ENCODE peak calls at places on chromosomes 11 and 22, in nine cellular contexts. M, E, Z, H, O, C, D, S and G are unnamed samples.

GRCh38 chr11:121194731-121195596 is 93.9 kb downstream of the TECTA start:
- DNase-seq in Z (no peak), S (peak), D (peak), M (no peak), E (peak), O (peak), C (peak), H (peak), G (peak)

GRCh38 chr11:19873730-19874129 is 161.1 kb downstream of the NAV2 start:
- DNase-seq in H (peak), E (no peak), S (no peak), Z (no peak), O (no peak), M (no peak), D (no peak), C (no peak), G (no peak)

GRCh38 chr11:118058311-118059230 is 18.3 kb upstream of the TMPRSS4 start:
- DNase-seq in M (no peak), Z (no peak), C (no peak), E (no peak), H (no peak), D (no peak), O (no peak), S (no peak), G (no peak)

GRCh38 chr11:122109932-122110331 is 6.1 kb downstream of the BLID start:
- DNase-seq in C (no peak), M (no peak), S (no peak), H (no peak), D (no peak), Z (no peak), E (no peak), O (no peak), G (no peak)

GRCh38 chr22:25833091-25833490 is 91.1 kb downstream of the MYO18B start:
- DNase-seq in M (peak), C (no peak), D (no peak), Z (no peak), O (no peak), H (no peak), S (no peak), E (no peak), G (no peak)

GRCh38 chr11:86003654-86004053 is 65.2 kb downstream of the PICALM start:
- DNase-seq in C (no peak), Z (no peak), D (no peak), E (no peak), H (no peak), M (no peak), O (no peak), S (no peak), G (no peak)

GRCh38 chr11:31649567-31649966 is 140.0 kb downstream of the ELP4 start:
- DNase-seq in M (no peak), O (no peak), C (no peak), Z (no peak), D (no peak), S (no peak), H (no peak), E (no peak), G (no peak)

GRCh38 chr11:69662806-69663205 is 12.3 kb downstream of the LTO1 start:
- DNase-seq in C (no peak), H (no peak), M (no peak), S (no peak), Z (no peak), E (no peak), D (no peak), O (no peak), G (no peak)

GRCh38 chr11:115874843-115875242 is 370.6 kb upstream of the CADM1 start:
- DNase-seq in M (no peak), C (no peak), O (no peak), D (no peak), S (no peak), H (no peak), Z (no peak), E (no peak), G (no peak)

GRCh38 chr22:48654492-48654891 is 1173.2 kb downstream of the BRD1 start:
- DNase-seq in M (no peak), H (no peak), Z (no peak), E (no peak), D (no peak), C (no peak), S (no peak), O (no peak), G (no peak)

GRCh38 chr11:92727769-92728168 is 241.7 kb upstream of the MTNR1B start:
- DNase-seq in O (no peak), D (no peak), C (no peak), S (no peak), H (no peak), M (no peak), E (no peak), Z (no peak), G (no peak)

GRCh38 chr22:23225724-23226496 is 45.6 kb downstream of the BCR start:
- DNase-seq in D (peak), S (peak), Z (no peak), H (no peak), M (peak), E (no peak), C (no peak), O (no peak), G (peak)

GRCh38 chr22:29780781-29781676 is 13.9 kb downstream of the UQCR10 start:
- DNase-seq in M (no peak), H (no peak), E (peak), O (peak), C (peak), D (no peak), Z (peak), S (no peak), G (peak)

GRCh38 chr11:57484141-57484710 is 23.9 kb downstream of the RTN4RL2 start:
- DNase-seq in C (no peak), S (no peak), D (no peak), E (no peak), O (no peak), M (no peak), Z (no peak), H (no peak), G (no peak)

GRCh38 chr22:29152381-29153138 is 53.1 kb upstream of the EMID1 start:
- DNase-seq in H (peak), S (peak), E (no peak), D (no peak), C (no peak), Z (no peak), M (peak), O (no peak), G (no peak)

GRCh38 chr11:69348414-69349235 is 54.7 kb downstream of the MYEOV start:
- DNase-seq in Z (no peak), S (peak), M (no peak), E (no peak), C (no peak), H (no peak), D (no peak), O (no peak), G (no peak)

GRCh38 chr11:90179923-90180322 is 42.9 kb downstream of the CHORDC1 start:
- DNase-seq in D (no peak), Z (no peak), M (no peak), S (no peak), E (no peak), C (no peak), O (no peak), H (no peak), G (no peak)

GRCh38 chr11:14625804-14626203 is 17.8 kb upstream of the PDE3B start:
- DNase-seq in D (no peak), C (no peak), Z (no peak), M (no peak), E (no peak), O (no peak), S (no peak), H (no peak), G (no peak)

GRCh38 chr11:45806072-45806933 is 1.4 kb downstream of the SLC35C1 start:
- DNase-seq in D (no peak), C (no peak), H (no peak), S (no peak), M (no peak), Z (no peak), O (no peak), E (no peak), G (no peak)

GRCh38 chr11:1292018-1292643 is 17.3 kb downstream of the TOLLIP start:
- DNase-seq in O (no peak), H (no peak), D (no peak), Z (no peak), S (no peak), M (no peak), E (no peak), C (no peak), G (no peak)

GRCh38 chr11:17600316-17601205 is 53.5 kb downstream of the OTOG start:
- DNase-seq in M (no peak), H (peak), E (no peak), O (no peak), D (no peak), S (peak), C (no peak), Z (no peak), G (no peak)

GRCh38 chr22:25668437-25668836 is 73.6 kb upstream of the MYO18B start:
- DNase-seq in S (peak), C (peak), O (no peak), D (peak), E (peak), Z (peak), M (no peak), H (no peak), G (peak)

GRCh38 chr11:126310229-126310991 is 6.5 kb downstream of the DCPS start:
- DNase-seq in H (peak), D (peak), Z (no peak), E (peak), S (peak), C (peak), O (no peak), M (peak), G (peak)

GRCh38 chr11:93564895-93565294 is 21.7 kb upstream of the SMCO4 start:
- DNase-seq in C (no peak), H (no peak), Z (no peak), M (no peak), E (no peak), S (no peak), D (no peak), O (no peak), G (no peak)

GRCh38 chr22:28181332-28181731 is 262.3 kb upstream of the PITPNB start:
- DNase-seq in Z (peak), M (no peak), D (no peak), C (no peak), O (no peak), E (peak), S (no peak), H (no peak), G (peak)

GRCh38 chr11:68409748-68410344 is 50.7 kb upstream of the PPP6R3 start:
- DNase-seq in D (no peak), H (no peak), E (no peak), O (no peak), M (no peak), C (no peak), Z (no peak), S (no peak), G (no peak)

GRCh38 chr22:22827187-22827948 is 60.2 kb upstream of the IGLL5 start:
- DNase-seq in O (no peak), S (no peak), C (no peak), M (no peak), Z (no peak), H (no peak), D (no peak), E (no peak), G (no peak)

GRCh38 chr11:82867495-82868082 is 32.6 kb downstream of the PRCP start:
- DNase-seq in C (peak), E (peak), O (peak), D (peak), H (peak), M (peak), Z (peak), S (peak), G (peak)

GRCh38 chr22:48098243-48098935 is 1335.9 kb downstream of the TBC1D22A start:
- DNase-seq in C (peak), D (no peak), Z (no peak), E (no peak), H (no peak), S (no peak), M (no peak), O (no peak), G (no peak)

GRCh38 chr11:44000731-44001130 is 47.0 kb upstream of the ACCSL start:
- DNase-seq in O (no peak), M (no peak), C (no peak), Z (no peak), D (no peak), S (no peak), H (no peak), E (no peak), G (no peak)

GRCh38 chr11:7696424-7696823 is 9.9 kb downstream of the OVCH2 start:
- DNase-seq in D (no peak), C (no peak), S (no peak), M (no peak), Z (no peak), H (no peak), E (no peak), O (no peak), G (no peak)

GRCh38 chr11:62260261-62260953 is 9.6 kb upstream of the SCGB2A2 start:
- DNase-seq in D (no peak), O (no peak), Z (no peak), H (peak), C (no peak), E (no peak), S (no peak), M (no peak), G (no peak)

GRCh38 chr11:62253999-62254542 is 12.0 kb downstream of the SCGB1D2 start:
- DNase-seq in S (no peak), D (no peak), O (no peak), Z (no peak), H (no peak), E (no peak), C (no peak), M (no peak), G (no peak)

GRCh38 chr11:62251698-62252097 is 9.7 kb downstream of the SCGB1D2 start:
- DNase-seq in M (no peak), Z (no peak), S (no peak), E (no peak), O (no peak), D (no peak), C (no peak), H (no peak), G (no peak)

GRCh38 chr11:62256281-62256680 is 13.7 kb upstream of the SCGB2A2 start:
- DNase-seq in S (no peak), M (no peak), D (no peak), E (no peak), C (no peak), H (no peak), O (no peak), Z (peak), G (peak)
- TF ChIP-seq CTCF in S (no peak), M (no peak), D (no peak), E (no peak), C (no peak), H (no peak), O (no peak), Z (no peak), G (no peak)

DNA sequence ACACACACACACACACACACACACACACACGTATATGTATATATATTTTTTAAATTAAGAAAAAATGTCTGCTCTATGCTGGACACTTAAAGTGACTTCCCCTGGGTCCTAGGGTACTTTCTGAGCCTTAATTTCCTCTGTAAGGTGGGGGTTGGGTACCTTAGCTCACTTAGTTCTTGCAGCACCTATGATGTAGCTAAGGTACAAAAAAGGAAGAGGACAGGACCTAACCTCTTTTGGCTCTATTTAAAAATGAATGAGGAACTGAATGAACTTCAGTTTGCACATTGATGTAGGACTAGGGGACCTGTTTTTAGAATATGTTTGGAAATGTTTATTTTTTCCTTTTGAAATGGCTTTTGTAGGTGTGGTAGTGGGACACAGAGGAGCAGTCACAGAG is 11.1 kb downstream of the SREBF2 start:
- DNase-seq in E (no peak), Z (no peak), D (no peak), M (no peak), S (no peak), C (no peak), O (no peak), H (no peak), G (no peak)
- H3K4me3 ChIP-seq in E (no peak), Z (no peak), D (no peak), M (no peak), S (no peak), C (no peak), O (no peak), H (peak), G (no peak)

GRCh38 chr11:13009921-13010736 is 1.0 kb downstream of the RASSF10 start:
- DNase-seq in O (no peak), D (peak), E (peak), C (no peak), Z (no peak), S (peak), H (peak), M (no peak), G (no peak)
- TF ChIP-seq CTCF in O (no peak), D (no peak), E (no peak), C (no peak), Z (peak), S (no peak), H (no peak), M (no peak), G (no peak)

GRCh38 chr11:61848631-61849030 is 20.5 kb downstream of the FADS2 start:
- DNase-seq in M (no peak), H (no peak), C (no peak), Z (no peak), D (no peak), E (no peak), S (no peak), O (no peak), G (no peak)
- H3K4me3 ChIP-seq in M (no peak), H (no peak), C (no peak), Z (no peak), D (no peak), E (no peak), S (no peak), O (no peak), G (no peak)

DNA sequence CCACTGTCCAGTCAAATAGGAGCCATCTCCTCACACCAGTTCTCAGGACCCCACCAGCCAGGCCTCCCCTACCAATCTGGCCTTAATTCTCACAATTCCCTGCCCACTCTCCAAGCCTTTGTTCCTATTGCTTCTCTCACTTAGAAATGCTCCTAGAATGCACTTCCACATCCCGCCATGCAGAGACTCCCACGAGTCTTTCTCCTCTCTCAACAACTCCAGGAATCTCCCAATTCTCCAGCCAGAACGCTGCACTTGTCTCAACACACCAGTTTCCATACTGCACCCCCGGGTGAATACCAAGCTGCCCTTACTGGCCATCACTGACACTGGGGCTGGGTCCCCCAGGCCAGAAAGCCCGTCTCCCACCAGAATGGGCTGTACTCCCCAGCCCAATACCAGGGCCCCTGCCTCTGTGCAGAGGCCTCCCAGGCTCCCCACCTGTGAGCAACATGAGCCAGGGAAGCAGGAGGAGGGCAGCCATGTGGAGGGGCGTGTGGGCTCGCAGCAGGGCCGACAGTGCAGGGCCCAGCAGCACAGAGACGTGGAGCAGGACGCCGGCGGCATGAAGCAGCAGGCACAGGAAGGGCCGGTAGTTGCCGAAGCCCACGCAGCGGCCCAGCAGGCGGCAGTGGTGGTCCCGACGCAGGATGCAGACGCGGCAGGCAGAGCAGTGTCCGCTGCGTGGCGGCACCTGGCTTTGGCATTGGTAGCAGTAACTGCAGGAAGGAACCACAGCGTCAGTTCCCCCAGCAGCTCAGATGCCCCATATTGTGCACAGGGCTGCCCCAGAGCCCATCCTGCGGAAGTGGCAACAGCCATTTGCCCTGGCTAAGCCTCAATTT is 2.4 kb downstream of the ZDHHC24 start:
- DNase-seq in O (no peak), S (no peak), C (peak), Z (peak), M (peak), H (peak), D (no peak), E (peak), G (peak)
- TF ChIP-seq CTCF in O (peak), S (peak), C (peak), Z (peak), M (peak), H (peak), D (no peak), E (peak), G (peak)

GRCh38 chr11:124863826-124864165 is 1.4 kb upstream of the ROBO3 start:
- DNase-seq in M (no peak), D (no peak), Z (no peak), O (no peak), C (no peak), H (peak), S (no peak), E (no peak), G (no peak)
- H3K4me3 ChIP-seq in M (no peak), D (peak), Z (no peak), O (no peak), C (no peak), H (peak), S (no peak), E (no peak), G (no peak)

GRCh38 chr11:75776546-75776945 is 8.0 kb downstream of the DGAT2 start:
- DNase-seq in H (no peak), M (no peak), O (no peak), D (no peak), S (no peak), C (no peak), E (no peak), Z (no peak), G (no peak)

GRCh38 chr11:75777461-75778110 is 9.0 kb downstream of the DGAT2 start:
- DNase-seq in S (no peak), D (no peak), O (no peak), M (no peak), C (no peak), H (no peak), Z (no peak), E (no peak), G (no peak)

GRCh38 chr11:75773595-75774353 is 5.2 kb downstream of the DGAT2 start:
- DNase-seq in Z (no peak), M (no peak), H (no peak), C (no peak), E (no peak), D (no peak), S (no peak), O (no peak), G (no peak)

GRCh38 chr11:75771646-75772410 is 3.2 kb downstream of the DGAT2 start:
- DNase-seq in D (peak), H (no peak), M (no peak), E (peak), O (peak), Z (no peak), S (peak), C (no peak), G (peak)

DNA sequence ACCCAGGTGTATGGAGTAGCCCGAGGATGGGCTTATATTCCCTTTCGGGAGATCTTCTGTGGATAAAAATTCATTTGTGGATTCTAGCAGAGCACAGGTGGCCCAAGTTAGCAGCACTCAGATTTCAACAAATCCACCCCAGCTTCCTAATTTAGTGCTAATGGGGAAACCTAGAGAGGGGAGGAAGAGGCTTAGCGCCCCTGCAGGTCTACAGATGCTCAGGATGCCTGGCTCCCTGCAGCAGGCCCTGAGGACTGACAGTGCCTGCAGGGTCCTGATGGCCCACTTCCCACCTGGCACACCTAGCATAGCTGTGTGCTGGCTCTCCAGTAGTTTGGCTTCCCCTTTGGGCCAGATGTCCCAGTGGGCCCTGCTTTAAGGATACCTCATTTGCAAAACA is 6.5 kb downstream of the DGAT2 start:
- DNase-seq in S (no peak), C (no peak), M (no peak), H (peak), Z (no peak), E (no peak), O (no peak), D (no peak), G (no peak)
- TF ChIP-seq CTCF in S (no peak), C (no peak), M (no peak), H (peak), Z (no peak), E (no peak), O (no peak), D (no peak), G (no peak)